ENCODE peak calls at places on chromosomes 7 and 10, in eight cellular contexts. I, J, V, D, O, L, M and K are unnamed samples.

GRCh38 chr7:82507976-82508677 is 64.5 kb upstream of the CACNA2D1 start:
- DNase-seq in I (no peak), J (no peak), V (no peak), D (no peak), O (no peak), L (no peak), M (no peak), K (peak; percentile 12)

GRCh38 chr7:38020134-38020533 is 99.7 kb downstream of the EPDR1 start:
- DNase-seq in I (no peak), J (peak; percentile 4), V (no peak), D (no peak), O (peak; percentile 21), L (no peak), M (no peak), K (no peak)

GRCh38 chr7:140358771-140359095 is 39.6 kb downstream of the SLC37A3 start:
- DNase-seq in I (no peak), J (no peak), V (no peak), D (no peak), O (no peak), L (no peak), M (no peak), K (no peak)

GRCh38 chr7:150322833-150323681 is at the start of the genes ACTR3C and LRRC61:
- DNase-seq in I (no peak), J (peak; percentile 73), V (no peak), D (peak; percentile 84), O (no peak), L (no peak), M (peak; percentile 54), K (peak; percentile 77)

GRCh38 chr10:34689053-34689452 is 126.0 kb downstream of the PARD3 start:
- DNase-seq in I (no peak), J (peak; percentile 68), V (no peak), D (no peak), O (peak; percentile 35), L (no peak), M (no peak), K (no peak)

GRCh38 chr10:43226851-43227845 is 39.7 kb downstream of the RASGEF1A start:
- DNase-seq in I (no peak), J (no peak), V (peak; percentile 38), D (peak; percentile 4), O (peak; percentile 11), L (no peak), M (peak; percentile 9), K (peak; percentile 4)

GRCh38 chr7:22219036-22219435 is 137.9 kb downstream of the RAPGEF5 start:
- DNase-seq in I (no peak), J (no peak), V (no peak), D (no peak), O (no peak), L (no peak), M (no peak), K (no peak)

GRCh38 chr10:46520381-46520780 is 36.1 kb downstream of the GPRIN2 start:
- DNase-seq in I (no peak), J (no peak), V (peak; percentile 63), D (peak; percentile 6), O (peak; percentile 17), L (no peak), M (peak; percentile 23), K (peak; percentile 6)

GRCh38 chr7:111274882-111275281 is 184.0 kb downstream of the LRRN3 start:
- DNase-seq in I (no peak), J (peak; percentile 63), V (no peak), D (no peak), O (no peak), L (no peak), M (no peak), K (no peak)

GRCh38 chr7:77498659-77499379 is 38.3 kb upstream of the PTPN12 start:
- DNase-seq in I (no peak), J (no peak), V (no peak), D (no peak), O (no peak), L (no peak), M (no peak), K (no peak)

GRCh38 chr10:5559642-5560141 is 34.9 kb downstream of the CALML3 start:
- DNase-seq in I (no peak), J (peak; percentile 20), V (peak; percentile 78), D (no peak), O (no peak), L (no peak), M (no peak), K (no peak)

GRCh38 chr7:73622909-73623797 is 1.2 kb downstream of the MLXIPL start:
- DNase-seq in I (no peak), J (no peak), V (peak; percentile 81), D (no peak), O (peak; percentile 69), L (no peak), M (peak; percentile 59), K (peak; percentile 37)

GRCh38 chr7:51062222-51062987 is 254.2 kb downstream of the COBL start:
- DNase-seq in I (no peak), J (no peak), V (no peak), D (peak; percentile 83), O (no peak), L (no peak), M (no peak), K (no peak)

GRCh38 chr7:158404031-158404761 is 183.4 kb downstream of the PTPRN2 start:
- DNase-seq in I (no peak), J (no peak), V (no peak), D (no peak), O (no peak), L (no peak), M (no peak), K (no peak)

GRCh38 chr10:130283234-130283574 is 147.0 kb downstream of the GLRX3 start:
- DNase-seq in I (no peak), J (no peak), V (no peak), D (no peak), O (no peak), L (no peak), M (no peak), K (no peak)
- H3K9me3 ChIP-seq in I (peaks cover 80% of the 10 kb centered on the region), J (peaks cover 59% of the 10 kb centered on the region), V (peaks cover 25% of the 10 kb centered on the region), D (peaks cover 57% of the 10 kb centered on the region), O (peaks cover 71% of the 10 kb centered on the region), L (peaks cover 51% of the 10 kb centered on the region), M (peaks cover 96% of the 10 kb centered on the region), K (peaks cover 49% of the 10 kb centered on the region)

DNA sequence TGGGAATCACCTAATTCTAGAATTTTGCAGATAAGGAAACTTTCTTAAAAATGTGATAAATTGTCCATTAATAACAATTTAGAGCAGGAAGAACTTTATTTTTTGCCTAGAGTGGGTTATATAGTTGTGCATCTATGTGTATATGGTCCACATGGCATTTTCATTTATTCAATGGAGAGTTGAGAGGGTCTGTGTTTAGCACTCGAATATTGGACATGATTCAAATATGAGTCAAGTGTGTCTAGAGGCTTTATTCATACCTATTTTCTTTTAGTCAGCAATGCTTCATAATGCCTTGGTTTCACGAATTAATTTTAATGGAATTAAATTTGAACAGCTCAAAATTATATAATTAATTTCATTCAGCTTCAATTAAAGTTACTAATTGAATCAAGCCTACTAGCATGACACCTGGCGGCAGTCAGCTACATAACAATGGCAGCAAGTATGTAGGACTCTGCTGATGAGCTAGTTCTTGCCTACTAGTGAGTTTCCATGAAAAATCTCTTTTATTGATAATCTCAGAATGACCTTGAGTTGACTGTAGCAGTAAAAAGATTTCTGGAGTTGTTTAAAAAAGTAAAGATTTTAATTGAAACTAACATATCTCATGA is 17.7 kb downstream of the MDFIC start:
- DNase-seq in I (no peak), J (no peak), V (no peak), D (no peak), O (no peak), L (no peak), M (no peak), K (no peak)
- TF ChIP-seq CTCF in I (peak; percentile 39), J (no peak), V (no peak), D (no peak), O (no peak), L (no peak), M (no peak), K (no peak)

DNA sequence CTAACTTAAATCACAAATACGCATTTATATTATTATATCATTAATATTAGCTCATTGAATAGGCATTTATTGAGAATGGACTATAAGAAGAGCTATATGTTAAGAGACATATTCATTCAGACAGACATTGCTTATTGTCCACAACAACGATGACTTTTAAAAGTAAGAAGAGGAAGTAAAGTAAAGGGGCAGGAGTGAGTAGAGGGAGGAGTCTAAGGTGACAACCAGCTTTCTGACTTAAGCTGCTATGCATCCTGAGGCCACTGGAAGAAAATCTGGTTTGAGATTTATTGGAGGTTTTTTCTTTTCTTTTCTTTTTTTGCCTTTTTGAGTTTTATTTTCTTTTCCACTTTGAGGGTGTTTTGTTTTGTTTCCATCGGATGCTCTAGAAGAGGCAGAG is 723.5 kb downstream of the GRM8 start:
- DNase-seq in I (no peak), J (no peak), V (no peak), D (no peak), O (no peak), L (no peak), M (no peak), K (no peak)
- H3K9me3 ChIP-seq in I (no peaks in the 10 kb centered on the region), J (no peaks in the 10 kb centered on the region), V (no peaks in the 10 kb centered on the region), D (no peaks in the 10 kb centered on the region), O (no peaks in the 10 kb centered on the region), L (no peaks in the 10 kb centered on the region), M (no peaks in the 10 kb centered on the region), K (no peaks in the 10 kb centered on the region)

DNA sequence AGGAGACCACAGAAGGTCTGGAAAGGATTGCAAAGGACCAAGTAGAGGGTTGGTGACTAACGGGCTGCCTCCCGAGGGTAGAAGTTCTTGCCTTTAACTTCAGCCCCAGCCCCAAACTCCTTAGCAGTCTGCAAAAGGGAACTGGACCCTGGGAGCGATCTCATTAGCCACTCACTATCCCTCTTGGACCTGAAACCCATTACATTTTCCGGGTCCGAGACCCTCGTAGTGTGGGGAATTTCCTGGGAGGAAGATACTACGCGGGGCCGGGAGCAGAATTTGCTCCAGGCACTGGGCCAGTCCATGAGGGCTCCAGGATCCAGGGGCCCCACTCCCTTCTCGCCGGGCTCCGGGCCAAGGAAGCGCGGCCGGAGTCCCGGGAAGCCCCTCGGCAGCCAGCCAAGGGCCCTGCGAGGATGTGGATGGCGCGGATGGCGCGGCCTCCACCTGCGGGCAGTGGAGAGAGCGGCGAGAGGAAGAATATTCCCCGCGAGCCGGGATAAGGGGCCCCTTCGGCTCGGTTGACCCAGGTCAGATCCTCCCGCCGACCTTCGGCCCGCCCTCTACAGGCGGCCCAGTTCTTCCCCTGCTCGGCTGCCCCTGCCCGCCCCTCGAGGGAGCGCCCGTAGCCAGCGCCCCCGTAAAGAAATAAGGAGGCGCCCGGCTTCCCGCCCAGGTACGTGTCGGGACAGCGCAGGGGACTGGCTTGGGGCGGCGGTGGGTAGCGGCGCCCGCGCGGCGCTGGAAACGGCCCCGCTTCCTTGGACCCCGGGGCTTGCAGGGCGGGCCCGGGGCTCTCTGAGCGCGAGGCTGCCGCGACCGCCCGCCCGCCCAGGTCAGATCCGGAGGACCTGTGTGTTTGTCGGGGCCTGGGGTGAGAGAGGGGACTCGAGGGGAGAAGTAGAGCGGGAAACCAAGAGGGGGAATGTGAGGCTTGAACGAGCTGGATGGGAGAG is at the start of gene MYO3A:
- DNase-seq in I (no peak), J (no peak), V (no peak), D (peak; percentile 34), O (no peak), L (no peak), M (no peak), K (no peak)
- TF ChIP-seq CTCF in I (no peak), J (no peak), V (no peak), D (no peak), O (no peak), L (no peak), M (no peak), K (no peak)